ENCODE peak calls at places on chromosomes 12 and 14, in nine cellular contexts. I is prostate gland; E is CD4-positive, alpha-beta T cell; H is IMR-90; M is fibroblast of mammary gland; Y is astrocyte; U is BJ; F is kidney; Q is transverse colon. G is an unnamed sample.

GRCh38 chr12:128265566-128265965 is 1.4 kb upstream of the TMEM132C start:
- DNase-seq in H (no peak), I (no peak), M (no peak), U (no peak), Y (no peak), Q (no peak), F (no peak), E (no peak), G (no peak)

GRCh38 chr12:58725400-58726105 is 194.8 kb downstream of the LRIG3 start:
- DNase-seq in M (peak), Q (no peak), E (no peak), U (no peak), F (no peak), H (no peak), I (no peak), Y (no peak), G (no peak)

GRCh38 chr14:92546347-92547053 is 32.9 kb downstream of the RIN3 start:
- DNase-seq in Q (no peak), E (no peak), U (no peak), F (no peak), M (peak), I (no peak), H (peak), Y (peak), G (peak)

GRCh38 chr12:42686514-42687172 is 97.1 kb upstream of the PRICKLE1 start:
- DNase-seq in E (no peak), I (no peak), Q (no peak), Y (no peak), U (no peak), H (peak), M (peak), F (no peak), G (no peak)

GRCh38 chr14:22824711-22825359 is 4.9 kb upstream of the MRPL52 start:
- DNase-seq in E (no peak), Q (no peak), H (peak), Y (peak), I (no peak), U (peak), M (peak), F (no peak), G (peak)

GRCh38 chr12:19030603-19031002 is 98.9 kb upstream of the PLEKHA5 start:
- DNase-seq in H (no peak), U (no peak), Q (no peak), Y (no peak), I (no peak), E (no peak), M (no peak), F (no peak), G (no peak)

GRCh38 chr12:124641591-124641990 is 74.2 kb upstream of the NCOR2 start:
- DNase-seq in I (no peak), Q (no peak), M (no peak), H (no peak), Y (no peak), E (no peak), F (no peak), U (no peak), G (no peak)

GRCh38 chr12:29545102-29545467 is 47.6 kb upstream of the OVCH1 start:
- DNase-seq in U (no peak), H (no peak), M (no peak), Y (no peak), E (no peak), I (no peak), Q (no peak), F (no peak), G (no peak)

GRCh38 chr12:54658306-54659264 is 10.4 kb upstream of the DCD start:
- DNase-seq in M (peak), E (no peak), F (no peak), H (peak), I (no peak), Q (peak), U (no peak), Y (no peak), G (no peak)

GRCh38 chr12:100553851-100554404 is 19.6 kb upstream of the GAS2L3 start:
- DNase-seq in E (no peak), Q (no peak), U (no peak), H (peak), I (no peak), Y (no peak), M (peak), F (no peak), G (no peak)

GRCh38 chr12:104802198-104802597 is 155.9 kb downstream of the SLC41A2 start:
- DNase-seq in E (no peak), F (no peak), Q (no peak), M (peak), Y (peak), U (no peak), I (no peak), H (no peak), G (no peak)

GRCh38 chr12:33628087-33628486 is 188.5 kb upstream of the SYT10 start:
- DNase-seq in M (no peak), Y (no peak), E (no peak), Q (no peak), I (no peak), F (no peak), U (no peak), H (no peak), G (no peak)
- TF ChIP-seq CTCF in M (no peak), Y (no peak), E (no peak), Q (no peak), I (no peak), F (no peak), U (no peak), H (no peak), G (no peak)

GRCh38 chr12:50690923-50691322 is 73.0 kb upstream of the ATF1 start:
- DNase-seq in U (no peak), Y (peak), I (no peak), Q (no peak), E (no peak), H (no peak), F (no peak), M (peak), G (no peak)
- TF ChIP-seq CTCF in U (no peak), Y (no peak), I (no peak), Q (no peak), E (no peak), H (no peak), F (no peak), M (no peak), G (no peak)

DNA sequence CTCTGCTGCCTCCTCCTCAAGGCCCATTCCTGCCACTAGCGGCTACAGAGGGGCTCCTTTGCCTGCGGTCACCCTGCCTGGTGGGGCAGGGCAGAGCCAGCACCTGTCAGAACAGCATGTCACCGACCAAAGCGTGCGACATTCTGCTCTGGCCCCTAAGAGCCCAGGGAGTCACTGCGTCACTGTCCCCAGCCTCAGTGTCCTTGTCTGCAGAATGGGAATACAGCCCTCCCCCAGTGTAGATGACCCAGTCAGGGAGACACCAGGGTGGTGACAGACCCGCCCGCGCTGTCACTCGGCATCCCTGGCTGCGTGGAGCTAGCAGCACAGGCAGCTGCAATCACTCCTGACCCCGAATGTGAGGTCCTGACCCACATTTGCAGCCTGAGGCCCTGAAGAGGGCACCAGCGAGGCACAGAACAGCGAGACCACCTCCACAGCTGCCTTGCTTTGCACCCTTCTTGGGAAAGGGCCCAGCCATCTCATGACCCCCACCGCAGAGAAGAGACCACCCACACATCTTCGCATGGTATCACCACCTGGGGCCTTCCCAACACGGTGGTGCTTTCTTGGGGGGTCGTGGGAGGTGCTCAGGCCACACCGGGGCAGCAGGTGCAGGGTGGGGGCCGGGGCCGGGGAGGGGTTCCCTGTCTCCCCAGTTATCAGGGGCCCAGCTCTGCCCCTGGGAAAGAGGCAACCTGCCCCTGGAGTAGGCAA is 2.5 kb downstream of the AHNAK2 start:
- DNase-seq in I (no peak), U (no peak), Y (no peak), F (peak), Q (no peak), M (no peak), E (no peak), H (no peak), G (no peak)
- TF ChIP-seq CTCF in I (no peak), U (no peak), Y (no peak), F (no peak), Q (no peak), M (no peak), E (no peak), H (peak), G (no peak)

GRCh38 chr12:96230646-96231045 is 36.5 kb downstream of the ELK3 start:
- DNase-seq in H (no peak), Q (no peak), E (no peak), Y (no peak), I (no peak), U (no peak), F (no peak), M (no peak), G (no peak)
- TF ChIP-seq CTCF in H (no peak), Q (no peak), E (no peak), Y (no peak), I (no peak), U (no peak), F (no peak), M (no peak), G (no peak)

GRCh38 chr14:90981658-90982057 is 78.8 kb downstream of the RPS6KA5 start:
- DNase-seq in Y (no peak), H (no peak), F (no peak), I (no peak), M (no peak), Q (no peak), E (no peak), U (no peak), G (no peak)

GRCh38 chr14:90987140-90987539 is 73.3 kb downstream of the RPS6KA5 start:
- DNase-seq in E (no peak), I (no peak), Q (no peak), H (no peak), M (no peak), Y (no peak), F (no peak), U (no peak), G (no peak)

GRCh38 chr14:90985601-90986242 is 74.7 kb downstream of the RPS6KA5 start:
- DNase-seq in Q (no peak), U (no peak), M (no peak), I (no peak), E (no peak), F (no peak), Y (no peak), H (no peak), G (no peak)

GRCh38 chr14:90983560-90983959 is 76.9 kb downstream of the RPS6KA5 start:
- DNase-seq in M (no peak), U (no peak), E (no peak), F (no peak), I (no peak), Q (no peak), Y (no peak), H (no peak), G (no peak)

GRCh38 chr14:90986510-90986909 is 73.9 kb downstream of the RPS6KA5 start:
- DNase-seq in Q (no peak), E (no peak), U (no peak), Y (no peak), I (no peak), H (no peak), M (no peak), F (no peak), G (no peak)
- TF ChIP-seq CTCF in Q (no peak), E (no peak), U (no peak), Y (no peak), I (no peak), H (no peak), M (no peak), F (no peak), G (no peak)

DNA sequence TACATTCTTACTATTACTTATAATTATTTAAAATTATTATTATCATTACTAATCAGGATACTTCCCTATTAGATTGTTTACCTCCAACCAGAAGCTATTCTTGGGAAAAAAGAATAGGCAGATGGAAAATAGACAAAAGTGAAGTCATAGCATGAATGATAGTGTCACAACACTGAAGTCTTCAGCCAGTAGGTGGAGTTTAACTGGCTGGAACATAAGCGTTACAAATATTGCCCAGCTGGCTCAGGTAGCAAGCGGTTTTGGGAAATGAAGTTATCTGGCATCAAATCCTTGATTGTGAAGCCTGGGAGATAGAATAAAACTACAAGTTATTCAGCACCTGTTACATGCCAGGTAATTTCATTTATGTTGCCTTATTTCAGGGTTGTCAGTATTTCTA is 762.9 kb downstream of the C12orf50 start:
- DNase-seq in F (no peak), I (no peak), M (peak), E (no peak), H (no peak), Q (no peak), Y (no peak), U (no peak), G (no peak)
- TF ChIP-seq CTCF in F (no peak), I (no peak), M (peak), E (no peak), H (no peak), Q (no peak), Y (no peak), U (no peak), G (no peak)

G was measured in AG04450.